ENCODE peak calls at places on chromosomes 4 and X, in eight cellular contexts. Y is neural progenitor cell, S is RPMI8226, Z is fibroblast of the conjunctiva, N is body of pancreas, F is nephron progenitor cell, X is activated T-cell treated with anti-CD3 and anti-CD28 coated beads for 1 hour, T is stromal cell of bone marrow. J is an unnamed sample.

GRCh38 chr4:102061133-102061532 is 270.6 kb downstream of the BANK1 start:
- DNase-seq in Y (no peak), N (no peak), S (no peak), F (no peak), X (no peak), Z (no peak), T (no peak), J (no peak)

GRCh38 chr4:56424697-56425514 is 10.5 kb downstream of the PPAT start:
- DNase-seq in N (peak), Y (no peak), S (peak), Z (no peak), X (peak), F (peak), T (no peak), J (no peak)

GRCh38 chrX:133229361-133229760 is 11.2 kb upstream of the TFDP3 start:
- DNase-seq in F (no peak), S (no peak), X (no peak), T (no peak), Y (no peak), Z (no peak), N (no peak), J (no peak)

GRCh38 chr4:3466691-3467600 is 3.8 kb downstream of the DOK7 start:
- DNase-seq in F (peak), Z (no peak), Y (peak), S (no peak), X (no peak), N (no peak), T (no peak), J (no peak)

GRCh38 chr4:138412847-138413246 is 170.7 kb upstream of the SLC7A11 start:
- DNase-seq in F (no peak), S (no peak), Z (no peak), Y (no peak), X (no peak), N (no peak), T (no peak), J (no peak)

GRCh38 chr4:153060191-153060590 is 124.1 kb downstream of the FHDC1 start:
- DNase-seq in Z (no peak), Y (no peak), N (no peak), T (no peak), S (no peak), F (no peak), X (no peak), J (no peak)

GRCh38 chrX:68647156-68647957 is at the start of gene STARD8:
- DNase-seq in X (no peak), Y (peak), F (peak), N (peak), Z (peak), S (no peak), T (peak), J (peak)

GRCh38 chr4:8188085-8188484 is 11.0 kb upstream of the SH3TC1 start:
- DNase-seq in Y (no peak), F (no peak), N (no peak), S (no peak), X (no peak), Z (no peak), T (no peak), J (no peak)

GRCh38 chrX:153400146-153401132 is 711 bp downstream of the PNMA6E start:
- DNase-seq in N (no peak), F (peak), Y (peak), Z (no peak), X (peak), T (no peak), S (peak), J (peak)

GRCh38 chr4:75672461-75673026 is 667 bp downstream of the G3BP2 start:
- DNase-seq in Z (no peak), Y (peak), S (peak), F (peak), X (peak), T (peak), N (peak), J (peak)

GRCh38 chr4:83124079-83124780 is 9.7 kb upstream of the PLAC8 start:
- DNase-seq in T (no peak), F (no peak), Y (no peak), Z (no peak), X (no peak), S (peak), N (no peak), J (no peak)

GRCh38 chr4:40934671-40935070 is 184.9 kb downstream of the NSUN7 start:
- DNase-seq in F (no peak), Y (peak), T (no peak), X (no peak), Z (no peak), N (no peak), S (no peak), J (peak)

GRCh38 chrX:74536142-74537010 is 78.0 kb downstream of the RLIM start:
- DNase-seq in F (peak), S (peak), X (no peak), T (peak), N (peak), Y (peak), Z (peak), J (no peak)

GRCh38 chr4:107261241-107261874 is 225.2 kb upstream of the DKK2 start:
- DNase-seq in T (no peak), Y (no peak), N (no peak), S (no peak), Z (no peak), F (no peak), X (no peak), J (no peak)

GRCh38 chrX:116031331-116031730 is 139.2 kb upstream of the AGTR2 start:
- DNase-seq in T (no peak), Z (no peak), X (no peak), F (no peak), N (no peak), Y (no peak), S (no peak), J (no peak)

GRCh38 chr4:189088783-189089182 is 851.9 kb upstream of the FRG1 start:
- DNase-seq in S (no peak), Z (no peak), N (no peak), Y (no peak), F (no peak), T (no peak), X (no peak), J (no peak)

GRCh38 chr4:16443504-16444088 is 217.3 kb upstream of the TAPT1 start:
- DNase-seq in Y (peak), F (no peak), Z (peak), S (peak), N (no peak), T (peak), X (no peak), J (peak)

GRCh38 chr4:183783933-183784622 is 121.0 kb upstream of the STOX2 start:
- DNase-seq in F (no peak), Z (peak), X (no peak), T (peak), Y (peak), S (no peak), N (no peak), J (no peak)

GRCh38 chrX:30653415-30654131 is at the start of gene GK:
- DNase-seq in S (peak), Y (peak), Z (no peak), N (peak), T (no peak), F (no peak), X (peak), J (peak)

GRCh38 chrX:150506020-150506419 is 62.4 kb upstream of the MTM1 start:
- DNase-seq in X (no peak), T (no peak), N (no peak), S (no peak), Y (no peak), Z (no peak), F (no peak), J (no peak)

GRCh38 chrX:65522739-65523372 is 11.7 kb downstream of the LAS1L start:
- DNase-seq in N (no peak), X (no peak), F (no peak), T (peak), S (no peak), Z (no peak), Y (no peak), J (no peak)

GRCh38 chr4:188396037-188396436 is 256.8 kb downstream of the TRIML1 start:
- DNase-seq in T (no peak), X (no peak), Z (no peak), S (no peak), N (no peak), Y (no peak), F (no peak), J (no peak)

J was measured in neuronal stem cell.